ENCODE peak calls at places on chromosomes 4 and X, in eight cellular contexts. Y is suprapubic skin, C is H1, U is transverse colon, I is K562, F is vagina, J is GM12878, E is endothelial cell of umbilical vein. G is an unnamed sample. For H3K4me1, the result is how much of the 10 kb centered on the place peaks cover.

GRCh38 chr4:7183161-7183560 is 9.2 kb upstream of the SORCS2 start:
- DNase-seq in Y (peak), C (no peak), U (no peak), I (no peak), F (no peak), J (no peak), E (no peak), G (no peak)

GRCh38 chr4:119165767-119166166 is 30.1 kb downstream of the MYOZ2 start:
- DNase-seq in Y (no peak), C (no peak), U (no peak), I (no peak), F (no peak), J (no peak), E (no peak), G (no peak)

GRCh38 chr4:148445071-148445902 is 3.1 kb upstream of the NR3C2 start:
- DNase-seq in Y (peak), C (peak), U (peak), I (peak), F (no peak), J (no peak), E (peak), G (peak)

GRCh38 chrX:139560221-139560620 is 29.7 kb downstream of the F9 start:
- DNase-seq in Y (no peak), C (no peak), U (no peak), I (no peak), F (no peak), J (no peak), E (no peak), G (no peak)

GRCh38 chrX:70762285-70762684 is 146.2 kb downstream of the TEX11 start:
- DNase-seq in Y (no peak), C (no peak), U (no peak), I (no peak), F (no peak), J (no peak), E (no peak), G (no peak)

GRCh38 chrX:47283015-47283771 is 50.4 kb downstream of the USP11 start:
- DNase-seq in Y (no peak), C (no peak), U (no peak), I (peak), F (no peak), J (no peak), E (no peak), G (no peak)

GRCh38 chr4:187065836-187066235 is 342.2 kb upstream of the FAT1 start:
- DNase-seq in Y (no peak), C (no peak), U (no peak), I (no peak), F (no peak), J (no peak), E (no peak), G (no peak)

GRCh38 chr4:109359040-109359646 is 56.7 kb upstream of the COL25A1 start:
- DNase-seq in Y (no peak), C (no peak), U (no peak), I (no peak), F (no peak), J (peak), E (peak), G (no peak)

GRCh38 chr4:137390707-137391106 is 141.6 kb downstream of the PCDH18 start:
- DNase-seq in Y (no peak), C (no peak), U (no peak), I (no peak), F (no peak), J (no peak), E (no peak), G (no peak)

GRCh38 chrX:130696542-130696941 is 206.5 kb downstream of the ENOX2 start:
- DNase-seq in Y (no peak), C (no peak), U (no peak), I (no peak), F (no peak), J (no peak), E (no peak), G (no peak)

DNA sequence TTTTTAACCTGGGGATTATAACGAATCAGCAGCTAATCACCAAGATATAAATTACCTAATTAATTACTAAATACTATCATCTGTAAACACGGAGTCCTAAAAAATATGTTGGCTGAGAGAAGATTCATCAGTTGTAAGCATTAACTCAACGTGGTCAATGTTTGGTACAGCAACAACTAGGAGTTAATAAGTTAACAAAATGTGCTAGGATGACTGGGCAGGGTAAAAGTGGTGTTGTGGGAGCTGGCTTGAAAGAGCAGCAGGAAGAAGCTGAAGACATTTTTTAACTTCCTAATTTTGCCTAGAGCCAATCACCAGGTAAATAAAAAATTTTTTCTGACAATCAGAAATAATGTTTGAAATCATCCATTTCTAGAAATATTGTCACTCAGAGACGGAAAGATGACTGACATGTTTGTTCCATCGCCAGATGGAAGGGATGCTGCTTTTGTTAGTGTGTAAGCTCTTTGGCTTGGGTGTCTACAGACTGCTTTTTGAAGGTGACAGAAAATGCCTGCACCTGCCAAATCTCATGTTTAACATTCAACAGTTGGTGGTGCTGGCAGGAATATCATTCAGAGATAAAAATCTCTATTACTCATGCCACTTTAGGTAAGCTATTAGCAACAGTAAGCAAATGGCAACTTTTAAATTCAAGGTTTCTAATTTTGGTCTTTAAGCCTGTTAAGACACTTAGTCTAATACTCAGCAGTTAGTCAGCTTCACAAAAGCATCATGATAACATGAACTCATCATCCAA is 1126.9 kb downstream of the STPG2 start:
- DNase-seq in Y (no peak), C (no peak), U (no peak), I (no peak), F (no peak), J (no peak), E (no peak), G (no peak)
- TF ChIP-seq POLR2AphosphoS5 in Y (no peak), C (no peak), U (no peak), I (no peak), F (no peak), J (no peak), E (no peak), G (no peak)

GRCh38 chr4:38673109-38673978 is 9.3 kb downstream of the KLF3 start:
- DNase-seq in Y (peak), C (no peak), U (peak), I (peak), F (no peak), J (no peak), E (peak), G (no peak)
- TF ChIP-seq POLR2A in Y (no peak), C (no peak), U (peak), I (no peak), F (no peak), J (no peak), E (no peak), G (no peak)

GRCh38 chr4:71004281-71004851 is 10.9 kb downstream of the DCK start:
- DNase-seq in Y (no peak), C (peak), U (peak), I (no peak), F (no peak), J (no peak), E (no peak), G (peak)
- H3K4me1 ChIP-seq in Y (under half), C (under half), U (under half), I (under half), F (under half), J (under half), E (under half), G (half or more)

GRCh38 chr4:54904953-54905352 is 220.4 kb downstream of the KDR start:
- DNase-seq in Y (no peak), C (no peak), U (no peak), I (no peak), F (no peak), J (no peak), E (peak), G (no peak)

GRCh38 chr4:54898941-54899340 is 226.5 kb downstream of the KDR start:
- DNase-seq in Y (no peak), C (no peak), U (no peak), I (no peak), F (no peak), J (no peak), E (no peak), G (no peak)

GRCh38 chr4:54902976-54903375 is 222.4 kb downstream of the KDR start:
- DNase-seq in Y (no peak), C (no peak), U (no peak), I (no peak), F (no peak), J (no peak), E (no peak), G (no peak)

GRCh38 chr4:54901202-54901601 is 224.2 kb downstream of the KDR start:
- DNase-seq in Y (no peak), C (no peak), U (no peak), I (no peak), F (no peak), J (no peak), E (no peak), G (no peak)

GRCh38 chr4:54902261-54902660 is 223.1 kb downstream of the KDR start:
- DNase-seq in Y (no peak), C (no peak), U (no peak), I (no peak), F (no peak), J (no peak), E (no peak), G (no peak)
- TF ChIP-seq POLR2AphosphoS5 in Y (no peak), C (no peak), U (no peak), I (no peak), F (no peak), J (no peak), E (no peak), G (no peak)

DNA sequence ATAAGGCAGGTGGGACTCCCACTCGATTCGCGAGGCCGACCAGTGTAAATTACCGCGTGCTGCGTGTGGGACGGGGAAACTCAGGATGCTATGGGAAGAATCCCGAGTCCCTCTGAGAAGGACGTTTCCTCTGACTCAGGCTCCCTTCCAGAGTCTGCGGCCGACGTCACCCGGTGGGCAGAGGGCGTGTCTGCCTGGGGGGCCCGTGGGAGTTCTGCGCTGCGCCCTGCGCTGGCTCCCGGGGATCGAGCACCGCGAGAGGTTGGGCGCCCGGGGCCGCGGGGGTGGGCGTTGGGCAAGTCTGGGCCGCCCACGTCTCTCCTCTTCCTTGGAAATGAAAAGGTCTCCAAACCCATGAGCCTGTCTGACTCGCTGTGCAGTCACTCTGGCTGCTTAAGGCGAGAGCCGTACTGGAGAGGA is 546 bp downstream of the NIPAL1 start:
- DNase-seq in Y (peak), C (peak), U (peak), I (peak), F (no peak), J (no peak), E (peak), G (peak)
- TF ChIP-seq POLR2A in Y (peak), C (no peak), U (no peak), I (no peak), F (no peak), J (no peak), E (no peak), G (no peak)

DNA sequence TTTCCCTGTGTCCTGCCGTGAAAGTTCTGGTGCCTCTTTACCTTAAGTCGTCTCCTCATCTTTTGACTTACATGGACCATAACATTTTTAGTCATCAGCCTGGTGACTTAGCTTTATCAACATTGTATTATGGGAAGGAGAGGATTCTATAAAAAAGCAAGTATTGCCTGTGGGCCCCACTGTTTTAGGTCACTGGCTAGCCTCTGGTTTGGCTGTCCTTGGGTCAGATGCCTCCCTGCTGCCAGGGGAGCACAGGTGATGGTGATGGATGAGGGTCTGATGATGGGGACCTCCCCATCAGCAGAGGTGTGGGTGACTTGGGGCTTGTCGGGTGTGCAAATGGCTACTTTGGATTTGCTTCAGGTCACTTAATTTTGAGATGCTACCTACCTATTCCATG is 51.8 kb downstream of the FAM193A start:
- DNase-seq in Y (no peak), C (no peak), U (no peak), I (no peak), F (no peak), J (no peak), E (no peak), G (no peak)
- H3K4me1 ChIP-seq in Y (under half), C (under half), U (under half), I (under half), F (half or more), J (under half), E (under half), G (half or more)

GRCh38 chrX:1215123-1215823 is 2.8 kb upstream of the CRLF2 start:
- DNase-seq in Y (no peak), C (no peak), U (no peak), I (no peak), F (no peak), J (no peak), E (no peak), G (peak)
- TF ChIP-seq POLR2AphosphoS5 in Y (no peak), C (no peak), U (no peak), I (no peak), F (no peak), J (no peak), E (no peak), G (no peak)

GRCh38 chrX:103918584-103919335 is 43.7 kb upstream of the TMSB15B start:
- DNase-seq in Y (peak), C (peak), U (peak), I (no peak), F (no peak), J (no peak), E (peak), G (peak)
- TF ChIP-seq POLR2A in Y (no peak), C (peak), U (no peak), I (no peak), F (no peak), J (peak), E (no peak), G (no peak)

GRCh38 chr4:176053785-176054184 is 11.9 kb upstream of the WDR17 start:
- DNase-seq in Y (no peak), C (no peak), U (no peak), I (no peak), F (no peak), J (no peak), E (no peak), G (no peak)

GRCh38 chr4:176052744-176053143 is 12.9 kb upstream of the WDR17 start:
- DNase-seq in Y (no peak), C (no peak), U (no peak), I (no peak), F (no peak), J (peak), E (no peak), G (no peak)

DNA sequence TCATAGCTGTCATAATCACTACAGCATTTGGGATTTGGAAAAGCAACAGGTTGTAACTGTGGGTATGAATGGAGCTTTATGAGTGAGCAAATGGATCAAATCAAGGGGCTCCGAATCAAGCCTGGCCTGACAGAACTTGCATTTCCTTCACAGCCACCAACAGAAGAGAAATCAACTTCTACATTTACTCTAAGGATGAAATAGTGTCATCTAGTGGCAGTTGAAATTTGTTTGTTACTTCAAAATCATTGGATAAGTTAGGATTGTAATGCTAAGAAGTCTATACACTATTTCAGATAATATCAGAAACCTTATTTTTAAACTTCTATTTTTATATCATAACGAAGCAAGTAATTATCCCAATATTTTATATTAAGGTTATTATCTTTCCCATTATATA is 10.7 kb upstream of the WDR17 start:
- DNase-seq in Y (no peak), C (no peak), U (no peak), I (no peak), F (no peak), J (no peak), E (no peak), G (no peak)
- H3K4me1 ChIP-seq in Y (under half), C (under half), U (under half), I (under half), F (under half), J (under half), E (under half), G (under half)

G was measured in spleen.